ENCODE peak calls at places on chromosomes 11 and 22, in seven cellular contexts. Y is neural progenitor cell; C is CD4-positive, alpha-beta T cell; H is glutamatergic neuron; N is uterus; Q is NB4; M is fibroblast of villous mesenchyme. G is an unnamed sample.

GRCh38 chr11:72589802-72590761 is 84.1 kb downstream of the PDE2A start:
- DNase-seq in H (peak; percentile 81), N (no peak), Q (peak; percentile 69), M (no peak), Y (peak; percentile 83), C (peak; percentile 27), G (peak; percentile 83)

GRCh38 chr11:702731-703461 is 3.1 kb upstream of the EPS8L2 start:
- DNase-seq in Y (no peak), N (no peak), C (no peak), H (no peak), M (no peak), Q (no peak), G (no peak)

GRCh38 chr11:47393163-47394049 is 15.0 kb upstream of the SLC39A13 start:
- DNase-seq in C (no peak), N (no peak), M (peak; percentile 67), Y (peak; percentile 0), Q (peak; percentile 87), H (no peak), G (no peak)

GRCh38 chr22:24807284-24807950 is 1.4 kb downstream of the SGSM1 start:
- DNase-seq in N (peak; percentile 22), C (no peak), Q (no peak), H (peak; percentile 52), M (no peak), Y (peak; percentile 38), G (peak; percentile 15)

GRCh38 chr22:48743601-48744282 is 1083.9 kb downstream of the BRD1 start:
- DNase-seq in N (no peak), M (no peak), Q (no peak), Y (no peak), H (no peak), C (no peak), G (no peak)

GRCh38 chr22:39265143-39265542 is 20.4 kb upstream of the PDGFB start:
- DNase-seq in Q (no peak), H (no peak), Y (no peak), M (no peak), N (no peak), C (no peak), G (no peak)

GRCh38 chr22:22201185-22201924 is 43.2 kb upstream of the VPREB1 start:
- DNase-seq in Y (peak; percentile 49), H (peak; percentile 81), M (peak; percentile 20), Q (peak; percentile 16), C (peak; percentile 56), N (no peak), G (no peak)

GRCh38 chr11:105612766-105613165 is 2.9 kb downstream of the GRIA4 start:
- DNase-seq in C (no peak), N (no peak), Y (no peak), Q (no peak), H (no peak), M (no peak), G (no peak)

GRCh38 chr11:111335124-111335535 is 36.8 kb downstream of the POU2AF3 start:
- DNase-seq in N (no peak), M (no peak), H (no peak), C (no peak), Q (no peak), Y (no peak), G (no peak)

DNA sequence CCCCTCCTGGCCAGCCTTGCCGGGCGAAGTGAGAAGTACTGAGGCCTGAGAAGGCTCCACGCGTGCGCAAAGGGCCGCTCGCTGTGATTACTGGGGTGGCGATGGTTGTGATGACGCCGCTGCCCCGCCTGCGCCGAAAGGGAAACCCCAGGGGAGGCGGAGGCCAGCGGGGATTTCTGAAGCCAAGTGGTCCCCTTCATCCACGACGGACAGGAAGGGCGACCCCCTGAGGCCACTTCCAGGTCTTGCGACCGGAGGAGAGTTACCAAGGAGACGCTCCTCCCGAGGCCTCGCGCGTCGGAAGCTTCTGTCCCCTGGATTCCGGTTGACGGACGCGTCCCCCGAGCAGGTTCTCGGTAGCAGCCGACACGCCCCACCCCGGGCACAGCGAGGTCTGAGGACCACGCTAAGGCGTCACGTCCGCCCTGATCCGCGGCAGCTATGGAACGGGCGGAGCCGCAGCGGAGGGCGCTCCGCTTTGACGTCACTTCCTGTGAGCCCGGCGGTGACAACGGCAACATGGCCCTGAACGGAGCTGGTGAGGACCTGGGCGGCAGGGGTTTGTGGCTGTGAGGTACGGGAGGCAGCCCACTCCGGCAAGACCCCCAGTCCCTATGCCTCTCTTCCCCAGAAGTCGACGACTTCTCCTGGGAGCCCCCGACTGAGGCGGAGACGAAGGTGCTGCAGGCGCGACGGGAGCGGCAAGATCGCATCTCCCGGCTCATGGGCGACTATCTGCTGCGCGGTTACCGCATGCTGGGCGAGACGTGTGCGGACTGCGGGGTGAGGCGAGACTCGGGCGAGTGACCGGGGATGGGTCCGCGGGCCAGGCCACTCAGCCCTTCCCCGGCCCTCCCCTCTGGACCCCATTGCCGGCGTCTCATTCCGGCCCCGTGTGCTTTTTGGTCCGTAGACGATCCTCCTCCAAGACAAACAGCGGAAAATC is at the start of gene ZNRD2:
- DNase-seq in Y (peak; percentile 99), M (peak; percentile 99), H (peak; percentile 98), N (peak; percentile 98), Q (peak; percentile 100), C (peak; percentile 97), G (peak; percentile 97)
- TF ChIP-seq CTCF in Y (peak; percentile 74), M (peak; percentile 32), H (peak; percentile 71), N (peak; percentile 56), Q (peak; percentile 35), C (no peak), G (peak; percentile 63)

GRCh38 chr11:45083544-45084087 is 62.8 kb upstream of the PRDM11 start:
- DNase-seq in Y (peak; percentile 57), M (no peak), C (no peak), N (no peak), H (peak; percentile 42), Q (no peak), G (no peak)
- TF ChIP-seq CTCF in Y (peak; percentile 63), M (peak; percentile 42), C (no peak), N (no peak), H (no peak), Q (peak; percentile 59), G (peak; percentile 25)

DNA sequence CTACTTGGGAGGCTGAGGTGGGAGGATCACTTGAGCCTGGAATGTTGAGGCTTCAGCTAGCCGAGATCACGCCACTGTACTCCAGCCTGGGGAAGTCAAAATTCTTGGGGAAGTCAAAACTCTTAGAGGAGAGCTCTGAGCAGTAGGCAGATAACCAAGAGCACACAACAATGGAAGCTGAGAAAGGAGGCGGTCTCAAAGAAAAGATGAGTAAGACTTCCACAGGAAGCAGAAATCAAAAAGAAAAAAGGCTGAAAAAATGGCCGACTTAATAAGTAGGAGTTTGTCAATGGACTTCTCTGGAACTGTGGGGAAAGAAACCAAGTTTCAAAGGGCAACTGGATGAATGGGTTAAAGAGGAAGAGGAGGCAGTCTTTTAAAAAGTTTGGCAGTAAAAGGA is 32.1 kb downstream of the RAB30 start:
- DNase-seq in M (no peak), C (no peak), H (no peak), N (no peak), Y (no peak), Q (no peak), G (no peak)
- TF ChIP-seq CTCF in M (no peak), C (no peak), H (no peak), N (no peak), Y (no peak), Q (no peak), G (no peak)

DNA sequence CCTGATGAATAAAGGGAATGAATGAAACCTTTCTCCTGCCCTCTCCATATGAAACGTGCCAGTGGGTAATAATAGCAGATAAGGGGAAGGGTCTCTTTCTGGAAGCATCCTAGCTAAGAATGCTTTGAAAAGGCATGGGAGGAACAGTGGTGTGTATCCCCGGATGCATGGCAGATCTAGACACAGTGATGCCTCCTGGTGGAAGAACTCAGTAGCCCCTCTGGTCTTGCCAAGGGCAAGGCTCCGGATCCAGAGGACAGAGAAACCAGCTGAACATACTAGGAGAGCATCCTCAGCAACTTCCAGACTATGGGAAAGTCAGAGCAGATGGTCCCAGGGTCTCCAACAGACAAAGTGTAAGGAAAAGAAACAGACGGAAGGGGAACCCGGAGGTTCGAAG is 6.4 kb downstream of the BAIAP2L2 start:
- DNase-seq in C (no peak), M (peak; percentile 22), Y (peak; percentile 65), H (no peak), N (no peak), Q (peak; percentile 53), G (no peak)
- TF ChIP-seq CTCF in C (no peak), M (peak; percentile 49), Y (peak; percentile 47), H (peak; percentile 33), N (no peak), Q (peak; percentile 53), G (no peak)

GRCh38 chr11:108025387-108026080 is 16.8 kb downstream of the CUL5 start:
- DNase-seq in M (peak; percentile 79), N (no peak), C (no peak), Q (no peak), H (no peak), Y (no peak), G (no peak)
- TF ChIP-seq CTCF in M (no peak), N (no peak), C (no peak), Q (no peak), H (no peak), Y (no peak), G (no peak)

DNA sequence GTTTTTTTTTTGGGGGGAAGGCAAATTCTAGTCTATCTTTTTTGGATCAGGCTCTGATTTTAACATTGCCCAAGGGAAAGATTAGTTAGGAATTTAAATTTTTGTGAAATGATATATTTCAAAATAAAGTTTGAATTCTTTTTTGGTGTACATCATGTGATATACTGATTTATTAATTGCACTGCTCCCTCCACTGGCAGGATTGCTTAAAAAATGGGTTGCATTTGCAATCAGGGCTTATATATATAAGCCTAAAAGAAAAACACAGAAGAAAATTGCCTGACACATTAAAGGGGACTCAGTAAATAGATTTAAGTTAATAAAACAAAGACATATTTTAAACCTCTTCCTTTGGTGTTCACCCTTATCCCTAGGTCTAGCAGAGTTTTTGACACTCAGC is 1.2 kb downstream of the DYNC2H1 start:
- DNase-seq in N (no peak), Q (no peak), H (no peak), C (no peak), Y (no peak), M (peak; percentile 61), G (no peak)
- TF ChIP-seq CTCF in N (no peak), Q (no peak), H (no peak), C (no peak), Y (peak; percentile 8), M (peak; percentile 38), G (no peak)

GRCh38 chr11:6569706-6570105 is 33.7 kb downstream of the RRP8 start:
- DNase-seq in M (no peak), H (no peak), Q (no peak), N (no peak), Y (no peak), C (no peak), G (no peak)

GRCh38 chr11:6565988-6566703 is 37.3 kb downstream of the RRP8 start:
- DNase-seq in N (no peak), H (no peak), M (no peak), C (no peak), Q (no peak), Y (no peak), G (no peak)

GRCh38 chr11:6567371-6567745 is 36.1 kb downstream of the RRP8 start:
- DNase-seq in Y (no peak), C (no peak), Q (no peak), N (no peak), H (no peak), M (no peak), G (no peak)

GRCh38 chr11:6566704-6567370 is 36.6 kb downstream of the RRP8 start:
- DNase-seq in N (no peak), Y (no peak), Q (no peak), C (no peak), M (no peak), H (no peak), G (no peak)

GRCh38 chr11:6568191-6568918 is 35.1 kb downstream of the RRP8 start:
- DNase-seq in Q (peak; percentile 10), M (peak; percentile 57), H (no peak), C (no peak), Y (peak; percentile 68), N (no peak), G (no peak)
- TF ChIP-seq CTCF in Q (no peak), M (no peak), H (no peak), C (no peak), Y (peak; percentile 19), N (no peak), G (no peak)

GRCh38 chr22:37996515-37997246 is 12.3 kb upstream of the SOX10 start:
- DNase-seq in M (no peak), Y (no peak), N (no peak), Q (no peak), C (no peak), H (peak; percentile 52), G (no peak)
- TF ChIP-seq CTCF in M (no peak), Y (no peak), N (no peak), Q (no peak), C (no peak), H (peak; percentile 36), G (no peak)

G was measured in nephron progenitor cell.